ENCODE peak calls at places on chromosomes 3 and 15, in nine cellular contexts. One of them, this sample, is unnamed.

GRCh38 chr3:127637546-127637945 is 8.6 kb downstream of the PODXL2 start:
- DNase-seq in A549: no peak
- DNase-seq in spleen: no peak
- DNase-seq in K562: peak; percentile 52
- DNase-seq in right lobe of liver: no peak
- DNase-seq in stomach: no peak
- DNase-seq in testis: no peak
- DNase-seq in Peyer's patch: peak; percentile 37
- DNase-seq in adrenal gland: no peak
- DNase-seq in this sample: no peak

GRCh38 chr3:22372292-22372949 is 621.4 kb upstream of the ZNF385D start:
- DNase-seq in A549: no peak
- DNase-seq in spleen: peak; percentile 62
- DNase-seq in K562: no peak
- DNase-seq in right lobe of liver: peak; percentile 10
- DNase-seq in stomach: no peak
- DNase-seq in testis: peak; percentile 16
- DNase-seq in Peyer's patch: peak; percentile 43
- DNase-seq in adrenal gland: no peak
- DNase-seq in this sample: no peak

GRCh38 chr3:165884518-165884917 is 47.3 kb upstream of the BCHE start:
- DNase-seq in A549: no peak
- DNase-seq in spleen: no peak
- DNase-seq in K562: no peak
- DNase-seq in right lobe of liver: no peak
- DNase-seq in stomach: no peak
- DNase-seq in testis: no peak
- DNase-seq in Peyer's patch: no peak
- DNase-seq in adrenal gland: no peak
- DNase-seq in this sample: no peak

GRCh38 chr15:96353931-96354730 is 23.6 kb downstream of the NR2F2 start:
- DNase-seq in A549: no peak
- DNase-seq in spleen: peak; percentile 79
- DNase-seq in K562: peak; percentile 60
- DNase-seq in right lobe of liver: peak; percentile 64
- DNase-seq in stomach: peak; percentile 68
- DNase-seq in testis: peak; percentile 54
- DNase-seq in Peyer's patch: no peak
- DNase-seq in adrenal gland: peak; percentile 63
- DNase-seq in this sample: peak; percentile 85

GRCh38 chr3:112647122-112647521 is 6.2 kb upstream of the CCDC80 start:
- DNase-seq in A549: peak; percentile 87
- DNase-seq in spleen: no peak
- DNase-seq in K562: no peak
- DNase-seq in right lobe of liver: no peak
- DNase-seq in stomach: no peak
- DNase-seq in testis: no peak
- DNase-seq in Peyer's patch: no peak
- DNase-seq in adrenal gland: no peak
- DNase-seq in this sample: no peak

GRCh38 chr3:129619726-129620162 is 13.3 kb upstream of the PLXND1 start:
- DNase-seq in A549: no peak
- DNase-seq in spleen: peak; percentile 69
- DNase-seq in K562: no peak
- DNase-seq in right lobe of liver: peak; percentile 20
- DNase-seq in stomach: no peak
- DNase-seq in testis: no peak
- DNase-seq in Peyer's patch: no peak
- DNase-seq in adrenal gland: no peak
- DNase-seq in this sample: no peak

GRCh38 chr3:168888781-168889180 is 774.7 kb downstream of the MECOM start:
- DNase-seq in A549: no peak
- DNase-seq in spleen: no peak
- DNase-seq in K562: no peak
- DNase-seq in right lobe of liver: no peak
- DNase-seq in stomach: no peak
- DNase-seq in testis: no peak
- DNase-seq in Peyer's patch: no peak
- DNase-seq in adrenal gland: no peak
- DNase-seq in this sample: no peak

GRCh38 chr15:66072616-66073361 is 180.8 kb downstream of the MEGF11 start:
- DNase-seq in A549: no peak
- DNase-seq in spleen: no peak
- DNase-seq in K562: no peak
- DNase-seq in right lobe of liver: no peak
- DNase-seq in stomach: no peak
- DNase-seq in testis: no peak
- DNase-seq in Peyer's patch: peak; percentile 27
- DNase-seq in adrenal gland: peak; percentile 81
- DNase-seq in this sample: no peak

GRCh38 chr3:141401095-141401494 is 32.8 kb downstream of the ZBTB38 start:
- DNase-seq in A549: no peak
- DNase-seq in spleen: no peak
- DNase-seq in K562: no peak
- DNase-seq in right lobe of liver: no peak
- DNase-seq in stomach: no peak
- DNase-seq in testis: no peak
- DNase-seq in Peyer's patch: no peak
- DNase-seq in adrenal gland: no peak
- DNase-seq in this sample: no peak

GRCh38 chr3:141401584-141402475 is 33.5 kb downstream of the ZBTB38 start:
- DNase-seq in A549: peak; percentile 56
- DNase-seq in spleen: peak; percentile 93
- DNase-seq in K562: no peak
- DNase-seq in right lobe of liver: peak; percentile 56
- DNase-seq in stomach: peak; percentile 53
- DNase-seq in testis: peak; percentile 62
- DNase-seq in Peyer's patch: peak; percentile 71
- DNase-seq in adrenal gland: peak; percentile 56
- DNase-seq in this sample: peak; percentile 60

GRCh38 chr3:141399200-141399599 is 30.9 kb downstream of the ZBTB38 start:
- DNase-seq in A549: no peak
- DNase-seq in spleen: no peak
- DNase-seq in K562: no peak
- DNase-seq in right lobe of liver: no peak
- DNase-seq in stomach: no peak
- DNase-seq in testis: no peak
- DNase-seq in Peyer's patch: no peak
- DNase-seq in adrenal gland: no peak
- DNase-seq in this sample: no peak

GRCh38 chr3:141397996-141398395 is 29.7 kb downstream of the ZBTB38 start:
- DNase-seq in A549: no peak
- DNase-seq in spleen: no peak
- DNase-seq in K562: no peak
- DNase-seq in right lobe of liver: no peak
- DNase-seq in stomach: no peak
- DNase-seq in testis: no peak
- DNase-seq in Peyer's patch: no peak
- DNase-seq in adrenal gland: no peak
- DNase-seq in this sample: no peak

DNA sequence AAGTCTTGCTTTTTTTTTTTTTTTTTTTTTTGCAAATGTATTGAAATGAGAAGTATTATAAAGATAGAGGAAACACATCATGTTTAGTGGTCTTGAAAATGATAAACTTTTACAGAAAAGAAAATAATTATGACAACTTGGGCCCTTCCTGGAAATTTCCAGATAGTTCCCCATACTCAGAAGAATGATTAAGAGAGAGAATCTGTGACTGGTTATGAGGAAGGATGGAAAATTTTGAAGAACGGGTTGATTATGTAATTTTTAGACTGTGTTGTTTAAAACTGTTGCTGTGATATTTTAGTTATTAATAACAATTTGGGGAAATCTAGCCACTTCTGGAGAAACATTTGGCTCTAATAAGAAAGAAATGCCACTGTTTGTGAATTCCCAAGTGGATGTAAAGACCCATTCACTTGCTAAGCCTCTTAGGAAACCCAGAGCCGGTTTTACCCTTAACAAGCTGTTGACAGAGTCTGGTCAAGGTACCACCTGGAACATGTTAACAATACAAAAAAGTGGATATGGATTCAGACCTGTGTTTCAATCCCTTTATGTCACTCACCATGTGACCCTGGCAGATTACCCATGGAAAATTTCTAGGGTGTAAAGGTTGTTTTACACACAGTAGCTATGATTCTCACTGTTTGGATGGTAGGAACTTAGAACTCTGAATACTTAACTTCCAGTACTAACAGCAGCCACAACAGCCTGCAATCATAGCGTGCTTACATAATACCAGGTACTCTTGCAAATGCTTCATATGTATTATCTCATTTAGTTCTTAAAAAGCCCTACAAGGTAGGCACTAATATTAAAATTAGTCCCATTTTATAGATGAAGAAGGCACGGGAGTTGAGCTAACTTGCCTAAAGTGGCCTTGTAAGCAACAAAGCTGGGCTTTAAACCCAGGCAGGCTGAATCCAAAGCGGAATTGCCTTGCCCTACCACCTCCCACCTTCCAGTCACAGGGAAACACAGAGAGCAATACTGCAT is 32.0 kb downstream of the ZBTB38 start:
- DNase-seq in A549: peak; percentile 35
- DNase-seq in spleen: no peak
- DNase-seq in K562: no peak
- DNase-seq in right lobe of liver: no peak
- DNase-seq in stomach: no peak
- DNase-seq in testis: no peak
- DNase-seq in Peyer's patch: peak; percentile 62
- DNase-seq in adrenal gland: no peak
- DNase-seq in this sample: no peak
- TF ChIP-seq POLR2A in A549: no peak
- TF ChIP-seq POLR2A in spleen: no peak
- TF ChIP-seq POLR2A in K562: no peak
- TF ChIP-seq POLR2A in right lobe of liver: peak; percentile 59
- TF ChIP-seq POLR2A in stomach: no peak
- TF ChIP-seq POLR2A in testis: no peak
- TF ChIP-seq POLR2A in Peyer's patch: no peak
- TF ChIP-seq POLR2A in adrenal gland: no peak
- TF ChIP-seq POLR2A in this sample: no peak

GRCh38 chr3:111311709-111312235 is 230.2 kb upstream of the CD96 start:
- DNase-seq in A549: no peak
- DNase-seq in spleen: no peak
- DNase-seq in K562: no peak
- DNase-seq in right lobe of liver: no peak
- DNase-seq in stomach: no peak
- DNase-seq in testis: no peak
- DNase-seq in Peyer's patch: no peak
- DNase-seq in adrenal gland: no peak
- DNase-seq in this sample: no peak
- H3K27ac ChIP-seq in A549: no peak overlapping the region
- H3K27ac ChIP-seq in spleen: no peak overlapping the region
- H3K27ac ChIP-seq in K562: no peak overlapping the region
- H3K27ac ChIP-seq in right lobe of liver: no peak overlapping the region
- H3K27ac ChIP-seq in stomach: no peak overlapping the region
- H3K27ac ChIP-seq in testis: no peak overlapping the region
- H3K27ac ChIP-seq in Peyer's patch: no peak overlapping the region
- H3K27ac ChIP-seq in adrenal gland: no peak overlapping the region
- H3K27ac ChIP-seq in this sample: no peak overlapping the region

GRCh38 chr3:104989878-104990277 is 376.8 kb upstream of the ALCAM start:
- DNase-seq in A549: no peak
- DNase-seq in spleen: no peak
- DNase-seq in K562: no peak
- DNase-seq in right lobe of liver: no peak
- DNase-seq in stomach: no peak
- DNase-seq in testis: no peak
- DNase-seq in Peyer's patch: no peak
- DNase-seq in adrenal gland: no peak
- DNase-seq in this sample: no peak

GRCh38 chr3:104987859-104988258 is 378.9 kb upstream of the ALCAM start:
- DNase-seq in A549: peak; percentile 1
- DNase-seq in spleen: no peak
- DNase-seq in K562: no peak
- DNase-seq in right lobe of liver: no peak
- DNase-seq in stomach: no peak
- DNase-seq in testis: no peak
- DNase-seq in Peyer's patch: no peak
- DNase-seq in adrenal gland: no peak
- DNase-seq in this sample: no peak

GRCh38 chr3:104992618-104993017 is 374.1 kb upstream of the ALCAM start:
- DNase-seq in A549: no peak
- DNase-seq in spleen: no peak
- DNase-seq in K562: no peak
- DNase-seq in right lobe of liver: no peak
- DNase-seq in stomach: no peak
- DNase-seq in testis: no peak
- DNase-seq in Peyer's patch: no peak
- DNase-seq in adrenal gland: no peak
- DNase-seq in this sample: no peak

GRCh38 chr3:104990758-104991157 is 376.0 kb upstream of the ALCAM start:
- DNase-seq in A549: no peak
- DNase-seq in spleen: no peak
- DNase-seq in K562: no peak
- DNase-seq in right lobe of liver: no peak
- DNase-seq in stomach: no peak
- DNase-seq in testis: no peak
- DNase-seq in Peyer's patch: no peak
- DNase-seq in adrenal gland: no peak
- DNase-seq in this sample: no peak

GRCh38 chr3:104988491-104988890 is 378.2 kb upstream of the ALCAM start:
- DNase-seq in A549: no peak
- DNase-seq in spleen: no peak
- DNase-seq in K562: no peak
- DNase-seq in right lobe of liver: no peak
- DNase-seq in stomach: no peak
- DNase-seq in testis: no peak
- DNase-seq in Peyer's patch: no peak
- DNase-seq in adrenal gland: no peak
- DNase-seq in this sample: no peak
- TF ChIP-seq CTCF in A549: no peak
- TF ChIP-seq CTCF in spleen: no peak
- TF ChIP-seq CTCF in K562: no peak
- TF ChIP-seq CTCF in right lobe of liver: no peak
- TF ChIP-seq CTCF in stomach: no peak
- TF ChIP-seq CTCF in testis: no peak
- TF ChIP-seq CTCF in Peyer's patch: no peak
- TF ChIP-seq CTCF in adrenal gland: no peak
- TF ChIP-seq CTCF in this sample: no peak

GRCh38 chr3:71585126-71585525 is 1.6 kb upstream of the FOXP1 start:
- DNase-seq in A549: peak; percentile 11
- DNase-seq in spleen: no peak
- DNase-seq in K562: peak; percentile 11
- DNase-seq in right lobe of liver: no peak
- DNase-seq in stomach: no peak
- DNase-seq in testis: peak; percentile 19
- DNase-seq in Peyer's patch: no peak
- DNase-seq in adrenal gland: no peak
- DNase-seq in this sample: no peak

GRCh38 chr3:71583569-71584215 is at the start of gene FOXP1:
- DNase-seq in A549: peak; percentile 87
- DNase-seq in spleen: peak; percentile 92
- DNase-seq in K562: peak; percentile 43
- DNase-seq in right lobe of liver: peak; percentile 82
- DNase-seq in stomach: peak; percentile 78
- DNase-seq in testis: peak; percentile 83
- DNase-seq in Peyer's patch: peak; percentile 85
- DNase-seq in adrenal gland: peak; percentile 77
- DNase-seq in this sample: peak; percentile 68

GRCh38 chr3:71585891-71586809 is 2.6 kb upstream of the FOXP1 start:
- DNase-seq in A549: peak; percentile 46
- DNase-seq in spleen: no peak
- DNase-seq in K562: peak; percentile 11
- DNase-seq in right lobe of liver: no peak
- DNase-seq in stomach: no peak
- DNase-seq in testis: no peak
- DNase-seq in Peyer's patch: no peak
- DNase-seq in adrenal gland: no peak
- DNase-seq in this sample: peak; percentile 33

GRCh38 chr3:71582612-71583568 is 638 bp downstream of the FOXP1 start:
- DNase-seq in A549: peak; percentile 56
- DNase-seq in spleen: peak; percentile 95
- DNase-seq in K562: peak; percentile 49
- DNase-seq in right lobe of liver: peak; percentile 84
- DNase-seq in stomach: peak; percentile 78
- DNase-seq in testis: peak; percentile 83
- DNase-seq in Peyer's patch: peak; percentile 90
- DNase-seq in adrenal gland: peak; percentile 70
- DNase-seq in this sample: peak; percentile 69

DNA sequence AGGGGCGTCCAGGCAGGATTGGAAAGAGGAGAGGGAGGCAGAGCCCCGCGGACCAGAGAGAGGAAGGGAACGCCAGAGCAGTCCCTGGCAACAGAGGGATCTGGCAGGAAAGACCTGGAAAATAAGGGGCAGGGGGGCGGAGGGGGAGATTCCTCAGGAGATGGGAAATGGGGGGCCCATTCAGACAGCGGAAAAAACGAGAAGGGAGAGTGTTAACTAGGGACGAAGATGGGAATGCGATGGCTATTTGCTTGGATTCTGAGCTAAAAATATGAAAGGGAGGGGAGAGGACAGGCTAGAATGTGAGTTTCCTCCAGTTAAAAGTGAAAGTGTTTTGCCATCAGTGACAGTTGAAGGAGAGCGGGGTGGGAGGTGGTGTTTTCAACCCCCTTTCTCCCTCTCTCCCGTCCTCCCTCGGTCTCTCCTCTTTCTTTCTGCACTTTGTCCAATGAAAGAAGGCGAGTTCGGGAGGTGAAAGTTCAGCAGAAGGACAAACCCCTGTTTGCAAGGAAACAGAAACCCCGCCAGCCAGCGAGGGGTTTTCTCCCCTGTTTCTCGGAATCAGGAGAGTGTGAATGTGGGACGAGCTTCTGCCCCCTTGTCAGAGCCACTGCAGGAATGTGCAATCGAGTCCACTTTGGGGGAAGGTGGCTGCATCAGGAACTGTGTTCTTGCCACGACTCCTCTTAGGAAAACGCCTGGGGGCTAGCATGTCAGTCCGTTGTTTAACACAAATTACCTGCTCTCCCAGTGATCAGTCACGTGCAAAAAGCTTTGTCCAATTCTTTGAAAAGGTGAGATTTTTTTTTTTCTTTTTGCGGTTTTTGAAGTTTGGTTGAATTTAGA is 911 bp upstream of the FOXP1 start:
- DNase-seq in A549: peak; percentile 41
- DNase-seq in spleen: peak; percentile 84
- DNase-seq in K562: peak; percentile 25
- DNase-seq in right lobe of liver: peak; percentile 49
- DNase-seq in stomach: peak; percentile 31
- DNase-seq in testis: peak; percentile 57
- DNase-seq in Peyer's patch: peak; percentile 66
- DNase-seq in adrenal gland: peak; percentile 52
- DNase-seq in this sample: peak; percentile 66
- TF ChIP-seq POLR2A in A549: no peak
- TF ChIP-seq POLR2A in spleen: peak; percentile 19
- TF ChIP-seq POLR2A in K562: peak; percentile 65
- TF ChIP-seq POLR2A in right lobe of liver: no peak
- TF ChIP-seq POLR2A in stomach: no peak
- TF ChIP-seq POLR2A in testis: no peak
- TF ChIP-seq POLR2A in Peyer's patch: no peak
- TF ChIP-seq POLR2A in adrenal gland: no peak
- TF ChIP-seq POLR2A in this sample: no peak

This sample was measured in uterus.